ENCODE peak calls at places on chromosomes 13 and 19, in ten cellular contexts. U, W, S, A, D, O, M, P, K and Z are unnamed samples.
A peak's percentile ranks its signal among the peaks of the same experiment; 100 is the strongest.

GRCh38 chr19:13066231-13066630 is 36.4 kb downstream of the LYL1 start:
- DNase-seq in U (no peak), W (no peak), S (no peak), A (no peak), D (no peak), O (no peak), M (no peak), P (no peak), K (no peak), Z (no peak)

GRCh38 chr13:107476068-107476467 is 739.3 kb downstream of the LIG4 start:
- DNase-seq in U (no peak), W (no peak), S (no peak), A (no peak), D (no peak), O (no peak), M (no peak), P (no peak), K (no peak), Z (no peak)

GRCh38 chr13:112859817-112860190 is 109.2 kb upstream of the MCF2L start:
- DNase-seq in U (no peak), W (no peak), S (no peak), A (peak; percentile 31), D (peak; percentile 67), O (peak; percentile 83), M (peak; percentile 35), P (no peak), K (no peak), Z (no peak)

GRCh38 chr19:2136796-2137195 is 14.6 kb downstream of the AP3D1 start:
- DNase-seq in U (no peak), W (no peak), S (no peak), A (no peak), D (no peak), O (no peak), M (no peak), P (no peak), K (no peak), Z (no peak)

GRCh38 chr19:18612772-18613588 is at the start of gene TMEM59L:
- DNase-seq in U (peak; percentile 47), W (no peak), S (peak; percentile 60), A (no peak), D (no peak), O (no peak), M (peak; percentile 41), P (no peak), K (no peak), Z (peak; percentile 70)

GRCh38 chr19:47587295-47587694 is 14.3 kb upstream of the ZNF541 start:
- DNase-seq in U (no peak), W (no peak), S (no peak), A (peak; percentile 58), D (no peak), O (peak; percentile 23), M (no peak), P (no peak), K (no peak), Z (no peak)

GRCh38 chr19:681029-681626 is 4.9 kb downstream of the FSTL3 start:
- DNase-seq in U (no peak), W (peak; percentile 87), S (peak; percentile 96), A (peak; percentile 92), D (peak; percentile 86), O (no peak), M (no peak), P (peak; percentile 89), K (no peak), Z (peak; percentile 88)

GRCh38 chr13:50080856-50081105 is 65.5 kb downstream of the KCNRG start:
- DNase-seq in U (no peak), W (no peak), S (no peak), A (no peak), D (no peak), O (no peak), M (no peak), P (peak; percentile 55), K (no peak), Z (no peak)

GRCh38 chr19:49442354-49442753 is 1.0 kb upstream of the SLC17A7 start:
- DNase-seq in U (no peak), W (no peak), S (peak; percentile 67), A (no peak), D (no peak), O (no peak), M (peak; percentile 65), P (no peak), K (no peak), Z (no peak)

GRCh38 chr13:104769520-104769919 is 1703.3 kb upstream of the SLC10A2 start:
- DNase-seq in U (no peak), W (no peak), S (no peak), A (no peak), D (no peak), O (no peak), M (no peak), P (no peak), K (no peak), Z (no peak)

GRCh38 chr13:93080587-93080986 is 146.0 kb upstream of the GPC6 start:
- DNase-seq in U (no peak), W (no peak), S (no peak), A (peak; percentile 52), D (no peak), O (peak; percentile 27), M (peak; percentile 15), P (no peak), K (no peak), Z (no peak)

GRCh38 chr19:3586124-3586626 is 897 bp downstream of the GIPC3 start:
- DNase-seq in U (peak; percentile 14), W (no peak), S (peak; percentile 77), A (no peak), D (no peak), O (no peak), M (no peak), P (no peak), K (no peak), Z (peak; percentile 87)

GRCh38 chr13:86446311-86446710 is 647.1 kb upstream of the SLITRK6 start:
- DNase-seq in U (no peak), W (peak; percentile 44), S (peak; percentile 38), A (peak; percentile 31), D (no peak), O (no peak), M (peak; percentile 80), P (no peak), K (peak; percentile 62), Z (peak; percentile 71)

GRCh38 chr19:1009043-1009975 is 9.1 kb downstream of the GRIN3B start:
- DNase-seq in U (no peak), W (no peak), S (no peak), A (no peak), D (no peak), O (no peak), M (no peak), P (no peak), K (no peak), Z (peak; percentile 52)

GRCh38 chr13:90882551-90882950 is 464.9 kb upstream of the MIR17HG start:
- DNase-seq in U (no peak), W (no peak), S (no peak), A (no peak), D (no peak), O (peak; percentile 49), M (no peak), P (no peak), K (no peak), Z (peak; percentile 7)

GRCh38 chr19:7806876-7807275 is 23.1 kb upstream of the EVI5L start:
- DNase-seq in U (no peak), W (no peak), S (no peak), A (peak; percentile 14), D (no peak), O (no peak), M (no peak), P (no peak), K (no peak), Z (no peak)

GRCh38 chr13:90105881-90106496 is 1241.5 kb upstream of the MIR17HG start:
- DNase-seq in U (no peak), W (no peak), S (no peak), A (peak; percentile 69), D (no peak), O (peak; percentile 50), M (no peak), P (no peak), K (no peak), Z (no peak)

GRCh38 chr19:1862424-1863307 is 713 bp downstream of the KLF16 start:
- DNase-seq in U (peak; percentile 54), W (no peak), S (peak; percentile 64), A (peak; percentile 51), D (no peak), O (peak; percentile 53), M (peak; percentile 61), P (peak; percentile 31), K (no peak), Z (peak; percentile 56)

GRCh38 chr19:18951721-18952281 is 10.8 kb upstream of the HOMER3 start:
- DNase-seq in U (no peak), W (no peak), S (no peak), A (peak; percentile 99), D (no peak), O (peak; percentile 77), M (peak; percentile 63), P (no peak), K (no peak), Z (no peak)

GRCh38 chr13:74193391-74193790 is 59.2 kb upstream of the KLF12 start:
- DNase-seq in U (no peak), W (no peak), S (no peak), A (no peak), D (no peak), O (no peak), M (no peak), P (no peak), K (no peak), Z (no peak)

GRCh38 chr19:7980168-7980567 is 25.3 kb downstream of the ELAVL1 start:
- DNase-seq in U (no peak), W (no peak), S (no peak), A (no peak), D (no peak), O (no peak), M (no peak), P (peak; percentile 34), K (no peak), Z (no peak)

GRCh38 chr19:44603201-44603945 is 10.0 kb upstream of the IGSF23 start:
- DNase-seq in U (no peak), W (no peak), S (no peak), A (peak; percentile 73), D (no peak), O (no peak), M (peak; percentile 54), P (peak; percentile 29), K (no peak), Z (no peak)

GRCh38 chr19:21164541-21164940 is 22.7 kb downstream of the ZNF431 start:
- DNase-seq in U (no peak), W (no peak), S (no peak), A (no peak), D (no peak), O (no peak), M (no peak), P (no peak), K (no peak), Z (no peak)

GRCh38 chr19:40347476-40348124 is 597 bp downstream of the C19orf47 start:
- DNase-seq in U (no peak), W (no peak), S (no peak), A (no peak), D (no peak), O (peak; percentile 2), M (no peak), P (no peak), K (no peak), Z (no peak)

GRCh38 chr19:49339364-49340068 is 4.3 kb downstream of the CD37 start:
- DNase-seq in U (no peak), W (no peak), S (peak; percentile 93), A (peak; percentile 92), D (peak; percentile 46), O (peak; percentile 77), M (peak; percentile 91), P (peak; percentile 75), K (peak; percentile 45), Z (peak; percentile 96)

GRCh38 chr19:41225238-41226052 is 6.4 kb downstream of the AXL start:
- DNase-seq in U (no peak), W (peak; percentile 65), S (peak; percentile 63), A (peak; percentile 95), D (peak; percentile 25), O (peak; percentile 99), M (peak; percentile 98), P (peak; percentile 24), K (peak; percentile 60), Z (peak; percentile 69)